ENCODE peak calls at places on chromosome 10, in six cellular contexts. F is PC-3, Y is A549, H is astrocyte, U is MM.1S, P is fibroblast of lung. E is an unnamed sample.

GRCh38 chr10:120977892-120978291 is 126.7 kb downstream of the WDR11 start:
- DNase-seq in H (no peak), U (no peak), Y (no peak), P (no peak), F (no peak), E (no peak)

GRCh38 chr10:86523348-86523747 is 1.8 kb upstream of the WAPL start:
- DNase-seq in F (peak), U (no peak), Y (peak), H (no peak), P (no peak), E (peak)

GRCh38 chr10:132654708-132655661 is 117.4 kb downstream of the INPP5A start:
- DNase-seq in H (no peak), F (peak), Y (peak), U (no peak), P (peak), E (peak)

GRCh38 chr10:1177936-1178335 is 121.8 kb downstream of the WDR37 start:
- DNase-seq in P (no peak), U (no peak), H (no peak), Y (no peak), F (no peak), E (no peak)

GRCh38 chr10:63671317-63671937 is 150.2 kb downstream of the REEP3 start:
- DNase-seq in F (no peak), P (peak), Y (no peak), U (no peak), H (peak), E (peak)

GRCh38 chr10:63757067-63757466 is 235.9 kb downstream of the REEP3 start:
- DNase-seq in P (no peak), Y (no peak), U (no peak), F (peak), H (no peak), E (no peak)

GRCh38 chr10:45418859-45419672 is 45.0 kb downstream of the ALOX5 start:
- DNase-seq in Y (no peak), P (peak), U (peak), F (no peak), H (peak), E (peak)

GRCh38 chr10:7432884-7433726 is 22.3 kb upstream of the SFMBT2 start:
- DNase-seq in Y (no peak), F (no peak), U (no peak), H (no peak), P (peak), E (peak)

GRCh38 chr10:120456626-120457430 is at the start of gene PLPP4:
- DNase-seq in U (peak), F (peak), P (no peak), Y (no peak), H (peak), E (peak)

GRCh38 chr10:49474901-49475300 is 64.0 kb downstream of the ERCC6 start:
- DNase-seq in Y (no peak), F (peak), H (no peak), P (no peak), U (no peak), E (no peak)

GRCh38 chr10:133270773-133271297 is 5.8 kb downstream of the ADAM8 start:
- DNase-seq in P (no peak), H (no peak), F (no peak), U (no peak), Y (no peak), E (peak)

GRCh38 chr10:119335671-119336353 is 128.4 kb downstream of the GRK5 start:
- DNase-seq in U (no peak), P (peak), H (peak), F (no peak), Y (no peak), E (peak)

GRCh38 chr10:33032354-33033254 is 74.6 kb upstream of the ITGB1 start:
- DNase-seq in H (peak), F (peak), Y (peak), U (no peak), P (peak), E (peak)

GRCh38 chr10:72524489-72524888 is 101.4 kb downstream of the MICU1 start:
- DNase-seq in Y (no peak), U (no peak), P (no peak), F (no peak), H (no peak), E (no peak)
- H3K27ac ChIP-seq in Y (peak), U (no peak), P (no peak), F (no peak), H (no peak), E (no peak)

DNA sequence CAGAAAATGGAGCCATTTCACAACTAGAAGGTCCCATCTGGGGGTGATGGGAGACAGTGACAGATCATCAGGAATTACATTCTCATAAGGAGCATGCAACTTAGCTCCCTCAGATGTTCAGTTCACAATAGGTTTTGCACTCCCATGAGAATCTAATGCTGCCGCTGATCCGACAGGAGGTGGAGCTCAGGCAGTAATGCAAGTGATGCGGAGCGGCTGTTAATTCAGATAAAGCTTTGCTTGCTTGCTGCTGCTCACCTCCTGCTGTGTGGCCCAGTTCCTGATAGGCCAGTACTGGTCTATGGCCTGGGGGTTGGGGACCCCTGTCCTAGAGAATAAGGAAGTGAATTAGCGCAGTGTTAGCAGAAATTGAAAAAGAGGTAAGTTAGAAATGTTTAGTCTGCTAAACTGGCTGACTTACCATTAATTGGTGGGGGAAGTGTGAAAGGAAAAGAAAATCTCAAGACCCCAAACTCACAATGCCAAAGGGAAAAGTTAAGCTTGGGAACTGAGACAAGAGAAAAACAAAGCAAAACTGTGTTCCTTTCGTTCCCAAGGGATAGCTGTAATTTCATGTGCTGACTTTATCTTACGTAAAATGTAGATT is 76.4 kb downstream of the LYZL2 start:
- DNase-seq in P (no peak), Y (no peak), F (no peak), U (no peak), H (no peak), E (no peak)
- H3K4me2 ChIP-seq in P (peak), Y (no peak), F (no peak), U (no peak), H (no peak), E (peak)

GRCh38 chr10:114498413-114499111 is 94.3 kb upstream of the AFAP1L2 start:
- DNase-seq in P (no peak), Y (no peak), F (no peak), U (no peak), H (no peak), E (no peak)

GRCh38 chr10:114500643-114501042 is 96.3 kb upstream of the AFAP1L2 start:
- DNase-seq in F (no peak), P (no peak), Y (no peak), H (no peak), U (no peak), E (no peak)

GRCh38 chr10:114499630-114500190 is 95.4 kb upstream of the AFAP1L2 start:
- DNase-seq in F (peak), U (peak), P (no peak), Y (no peak), H (no peak), E (no peak)

GRCh38 chr10:114501650-114502049 is 97.3 kb upstream of the AFAP1L2 start:
- DNase-seq in F (no peak), U (no peak), H (no peak), Y (no peak), P (no peak), E (no peak)

GRCh38 chr10:114499120-114499519 is 94.8 kb upstream of the AFAP1L2 start:
- DNase-seq in P (no peak), U (no peak), Y (no peak), H (no peak), F (no peak), E (no peak)
- H3K4me3 ChIP-seq in P (no peak), U (no peak), Y (no peak), H (no peak), F (no peak), E (no peak)

GRCh38 chr10:87660484-87661133 is 931 bp downstream of the PAPSS2 start:
- DNase-seq in U (peak), P (peak), F (no peak), H (peak), Y (peak), E (peak)
- H3K27ac ChIP-seq in U (no peak), P (peak), F (no peak), H (peak), Y (peak), E (peak)

GRCh38 chr10:47031251-47031952 is 120.2 kb downstream of the PTPN20 start:
- DNase-seq in H (no peak), Y (peak), U (no peak), F (no peak), P (no peak), E (peak)
- H3K4me2 ChIP-seq in H (no peak), Y (no peak), U (no peak), F (no peak), P (no peak), E (no peak)

GRCh38 chr10:110305767-110306451 is 1.2 kb upstream of the SMNDC1 start:
- DNase-seq in Y (peak), U (peak), P (peak), F (peak), H (peak), E (peak)
- H3K4me3 ChIP-seq in Y (peak), U (peak), P (no peak), F (peak), H (no peak), E (no peak)

DNA sequence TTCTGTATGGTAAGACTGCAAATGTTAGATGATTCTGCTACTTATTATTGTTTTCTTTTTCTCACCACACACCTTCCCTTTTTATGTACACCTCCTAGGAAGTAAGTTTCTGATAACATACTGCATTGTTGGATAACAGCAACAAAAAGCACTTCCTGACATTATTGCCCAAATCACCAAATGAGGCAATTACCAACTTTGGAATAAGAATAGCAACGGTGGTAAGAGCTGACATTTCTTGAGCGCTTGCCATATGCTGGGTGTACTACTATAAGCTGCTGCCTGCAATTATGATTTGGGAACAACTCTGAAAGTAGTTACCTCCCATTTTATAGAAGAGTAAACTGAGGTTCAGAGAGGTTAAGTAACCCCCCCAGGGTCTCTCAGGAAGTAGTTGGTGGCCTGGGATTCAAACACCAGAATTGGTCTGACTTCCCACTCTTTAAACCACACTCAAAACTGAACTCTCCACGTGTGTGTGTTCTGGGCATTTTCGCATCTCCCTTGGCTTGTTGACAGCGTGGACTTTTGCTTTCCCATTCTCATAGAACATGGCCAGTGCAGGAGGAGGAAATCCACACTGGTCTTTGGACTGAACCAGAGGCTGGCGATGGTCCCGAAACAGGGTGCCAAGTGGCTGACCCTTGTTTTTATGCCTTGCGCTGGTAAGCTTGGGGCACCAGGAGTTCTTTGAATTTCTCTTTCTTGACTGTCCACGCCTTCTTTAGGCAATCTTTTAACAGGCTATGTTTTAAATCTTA is 71.4 kb downstream of the TCF7L2 start:
- DNase-seq in P (no peak), Y (no peak), U (no peak), H (no peak), F (no peak), E (no peak)
- H3K27ac ChIP-seq in P (no peak), Y (no peak), U (no peak), H (no peak), F (no peak), E (no peak)

GRCh38 chr10:73956476-73957338 is 41.2 kb upstream of the VCL start:
- DNase-seq in Y (no peak), F (peak), P (peak), U (peak), H (peak), E (peak)
- H3K4me2 ChIP-seq in Y (no peak), F (peak), P (peak), U (peak), H (peak), E (peak)

GRCh38 chr10:101235766-101236165 is 6.5 kb upstream of the LBX1 start:
- DNase-seq in U (no peak), H (no peak), F (no peak), Y (no peak), P (no peak), E (peak)
- H3K4me3 ChIP-seq in U (no peak), H (no peak), F (no peak), Y (no peak), P (no peak), E (no peak)

E was measured in osteoblast.